ENCODE peak calls at places on chromosomes 16 and 17, in four cellular contexts. K is HL-60, U is GM12878, I is K562. H is an unnamed sample.
A peak's percentile ranks its signal among the peaks of the same experiment; 100 is the strongest.

GRCh38 chr16:82761858-82762257 is 135.1 kb downstream of the CDH13 start:
- DNase-seq in K (no peak), U (no peak), I (no peak), H (no peak)

GRCh38 chr16:10938321-10938720 is 3.9 kb downstream of the DEXI start:
- DNase-seq in K (no peak), U (no peak), I (no peak), H (no peak)

GRCh38 chr17:14875557-14876412 is 389.3 kb downstream of the PMP22 start:
- DNase-seq in K (no peak), U (no peak), I (no peak), H (no peak)

GRCh38 chr17:283911-284675 is 68.5 kb downstream of the RPH3AL start:
- DNase-seq in K (no peak), U (no peak), I (no peak), H (no peak)

GRCh38 chr16:56932588-56933265 is 785 bp downstream of the HERPUD1 start:
- DNase-seq in K (peak; percentile 85), U (no peak), I (peak; percentile 52), H (no peak)

GRCh38 chr17:19317359-19318095 is 45.0 kb downstream of the B9D1 start:
- DNase-seq in K (peak; percentile 30), U (no peak), I (peak; percentile 54), H (peak; percentile 59)

GRCh38 chr16:55901756-55902155 is 26.6 kb upstream of the CES5A start:
- DNase-seq in K (no peak), U (no peak), I (no peak), H (no peak)

GRCh38 chr16:8096211-8096610 is 494.1 kb downstream of the TMEM114 start:
- DNase-seq in K (no peak), U (no peak), I (no peak), H (no peak)

GRCh38 chr17:41547378-41547841 is 19.3 kb upstream of the KRT19 start:
- DNase-seq in K (no peak), U (no peak), I (no peak), H (no peak)

GRCh38 chr17:81509048-81509686 is 3.4 kb downstream of the ACTG1 start:
- DNase-seq in K (peak; percentile 41), U (no peak), I (no peak), H (no peak)

GRCh38 chr16:65457084-65457483 is 335.2 kb upstream of the CDH11 start:
- DNase-seq in K (no peak), U (no peak), I (no peak), H (no peak)

GRCh38 chr17:1200440-1200839 is 20.7 kb upstream of the ABR start:
- DNase-seq in K (no peak), U (no peak), I (no peak), H (no peak)

GRCh38 chr16:79723583-79724168 is 123.1 kb upstream of the MAF start:
- DNase-seq in K (no peak), U (no peak), I (no peak), H (no peak)

GRCh38 chr16:31010539-31010938 is at the start of gene STX1B:
- DNase-seq in K (no peak), U (no peak), I (peak; percentile 79), H (no peak)

GRCh38 chr17:35188111-35188510 is 6.1 kb downstream of the SLC35G3 start:
- DNase-seq in K (no peak), U (no peak), I (no peak), H (no peak)

GRCh38 chr17:37813753-37814152 is 68.9 kb upstream of the HNF1B start:
- DNase-seq in K (no peak), U (no peak), I (no peak), H (no peak)

GRCh38 chr16:23105309-23105708 is 43.9 kb downstream of the USP31 start:
- DNase-seq in K (no peak), U (no peak), I (no peak), H (no peak)

GRCh38 chr17:62692721-62693431 is 65.4 kb downstream of the MRC2 start:
- DNase-seq in K (peak; percentile 20), U (no peak), I (peak; percentile 94), H (no peak)

GRCh38 chr16:9047689-9048301 is 43.6 kb upstream of the HAPSTR1 start:
- DNase-seq in K (peak; percentile 70), U (peak; percentile 62), I (peak; percentile 78), H (no peak)

GRCh38 chr16:25140459-25140858 is 28.9 kb downstream of the LCMT1 start:
- DNase-seq in K (no peak), U (no peak), I (no peak), H (no peak)

GRCh38 chr16:67967956-67968439 is 439 bp downstream of the SLC12A4 start:
- DNase-seq in K (peak; percentile 18), U (no peak), I (peak; percentile 82), H (peak; percentile 60)

GRCh38 chr17:79887451-79887991 is 48.3 kb upstream of the CBX4 start:
- DNase-seq in K (no peak), U (no peak), I (no peak), H (no peak)

GRCh38 chr16:68643847-68644246 is 1.3 kb upstream of the CDH3 start:
- DNase-seq in K (no peak), U (no peak), I (no peak), H (no peak)

GRCh38 chr16:69479806-69480205 is 55.4 kb downstream of the CYB5B start:
- DNase-seq in K (no peak), U (no peak), I (no peak), H (no peak)

GRCh38 chr16:19114359-19115147 is 789 bp downstream of the ITPRIPL2 start:
- DNase-seq in K (no peak), U (no peak), I (peak; percentile 23), H (peak; percentile 43)

GRCh38 chr16:68642436-68643064 is 2.6 kb upstream of the CDH3 start:
- DNase-seq in K (no peak), U (no peak), I (no peak), H (no peak)

GRCh38 chr16:10022098-10022497 is 160.1 kb downstream of the GRIN2A start:
- DNase-seq in K (no peak), U (no peak), I (no peak), H (no peak)

GRCh38 chr17:13087802-13088201 is 70.0 kb upstream of the ELAC2 start:
- DNase-seq in K (no peak), U (no peak), I (no peak), H (no peak)

GRCh38 chr17:13085578-13085977 is 67.8 kb upstream of the ELAC2 start:
- DNase-seq in K (no peak), U (no peak), I (no peak), H (no peak)

GRCh38 chr17:13084420-13084819 is 66.6 kb upstream of the ELAC2 start:
- DNase-seq in K (no peak), U (no peak), I (no peak), H (no peak)

GRCh38 chr17:13088666-13089065 is 70.8 kb upstream of the ELAC2 start:
- DNase-seq in K (no peak), U (no peak), I (no peak), H (no peak)

DNA sequence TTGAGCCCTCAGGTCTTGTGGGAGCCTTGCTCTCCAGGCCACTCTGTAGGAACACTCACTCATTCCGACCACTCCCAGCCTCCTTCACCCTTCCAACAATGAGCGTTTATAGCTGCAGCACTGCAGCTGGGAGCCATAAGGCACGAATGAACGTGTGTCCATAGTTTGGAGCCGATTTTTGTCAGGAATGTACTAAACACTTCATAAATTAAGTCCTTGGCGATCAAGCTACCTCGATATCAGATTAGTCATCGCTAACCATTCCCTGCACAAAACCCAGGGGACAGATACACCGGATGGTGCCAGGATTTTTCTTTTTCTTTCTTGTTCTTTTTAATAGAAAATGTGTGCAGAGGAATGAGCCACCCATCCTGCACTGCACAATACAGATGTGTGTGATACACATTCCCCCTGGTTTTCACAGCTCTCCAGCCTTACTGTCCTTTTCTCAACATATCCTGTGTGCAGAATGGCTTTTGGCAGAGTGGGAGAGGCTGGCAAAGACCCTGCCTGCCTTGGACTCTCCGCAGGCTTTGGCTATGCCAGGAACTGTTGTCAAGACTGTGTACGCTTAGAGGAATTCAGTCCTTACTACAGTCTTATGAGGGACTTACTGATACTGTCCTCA is 68.4 kb upstream of the ELAC2 start:
- DNase-seq in K (no peak), U (no peak), I (no peak), H (no peak)
- TF ChIP-seq SPI1 in K (no peak), U (no peak), I (no peak), H (no peak)

DNA sequence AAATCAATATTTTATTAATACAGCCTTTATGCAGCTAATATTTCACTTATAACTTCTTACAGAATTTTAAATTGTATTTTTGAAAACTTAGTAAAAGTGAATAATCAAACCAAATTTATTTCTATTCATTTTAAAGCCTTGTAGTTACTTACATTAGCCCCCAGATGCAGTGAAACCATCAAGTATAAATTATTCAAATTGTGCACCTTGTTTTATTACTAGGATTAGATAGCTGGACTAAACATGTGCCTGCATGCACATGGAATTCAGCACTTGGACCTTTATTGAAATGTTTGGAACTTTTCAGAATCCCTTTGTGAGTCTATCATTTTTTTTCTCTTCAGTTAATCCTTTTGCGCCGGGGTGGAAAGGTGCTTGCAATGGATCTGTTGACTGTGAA is 4.7 kb downstream of the ZPBP2 start:
- DNase-seq in K (no peak), U (no peak), I (no peak), H (no peak)
- TF ChIP-seq SPI1 in K (no peak), U (no peak), I (no peak), H (no peak)

GRCh38 chr17:2897605-2898004 is 101.4 kb downstream of the RAP1GAP2 start:
- DNase-seq in K (no peak), U (no peak), I (no peak), H (no peak)
- TF ChIP-seq SPI1 in K (no peak), U (no peak), I (no peak), H (no peak)

DNA sequence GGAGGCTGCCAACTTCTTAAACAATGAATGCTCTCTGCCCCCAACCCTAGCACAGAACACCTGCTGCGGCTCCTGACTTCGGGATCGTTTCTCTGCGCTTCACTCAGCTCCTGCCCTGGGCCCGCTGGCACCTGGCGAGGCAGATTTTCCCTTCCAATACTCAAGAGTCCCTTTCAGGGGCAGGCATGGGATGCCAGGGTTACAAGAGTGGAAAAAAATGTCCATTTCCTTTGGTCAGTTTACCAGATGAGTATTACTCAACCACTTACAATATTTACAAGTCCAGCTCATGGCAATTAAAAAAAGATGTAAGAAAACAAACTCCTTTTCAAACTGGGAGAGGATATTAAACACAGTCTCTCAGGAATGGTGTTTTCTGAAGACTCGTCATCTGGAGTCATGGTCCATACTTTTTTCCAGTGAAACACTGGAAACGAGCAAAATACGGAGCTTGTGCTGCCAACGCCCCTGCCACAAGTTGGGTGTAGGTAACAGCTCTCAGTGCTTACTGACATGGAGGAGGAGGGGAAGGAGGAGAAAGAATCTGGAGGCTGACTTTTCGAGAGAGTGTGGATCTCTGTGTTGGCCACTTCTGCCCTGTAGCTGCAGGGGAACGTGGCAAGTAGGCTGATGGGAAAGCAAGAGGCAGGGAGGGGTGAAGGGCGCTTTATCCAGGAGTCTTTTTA is 235.8 kb downstream of the NTN1 start:
- DNase-seq in K (no peak), U (no peak), I (no peak), H (no peak)
- TF ChIP-seq SPI1 in K (no peak), U (no peak), I (no peak), H (no peak)